ENCODE peak calls at places on chromosomes 11 and 22, in nine cellular contexts. I is lower lobe of right lung; W is thoracic aorta; M is GM23338; G is PC-3; V is IMR-90; R is uterus; C is GM23248; S is CD8-positive, alpha-beta memory T cell. Z is an unnamed sample.
A peak's percentile ranks its signal among the peaks of the same experiment; 100 is the strongest.

GRCh38 chr22:43292633-43293025 is 50.5 kb downstream of the SCUBE1 start:
- DNase-seq in C (no peak), W (no peak), I (no peak), M (no peak), G (no peak), S (no peak), V (no peak), R (no peak), Z (no peak)

GRCh38 chr11:107203656-107204055 is 185.4 kb upstream of the GUCY1A2 start:
- DNase-seq in W (no peak), M (no peak), G (no peak), C (no peak), V (no peak), R (no peak), S (no peak), I (no peak), Z (peak; percentile 6)

GRCh38 chr11:39174228-39174627 is 2285.2 kb downstream of the LRRC4C start:
- DNase-seq in M (no peak), I (no peak), R (no peak), G (no peak), S (no peak), W (no peak), V (no peak), C (no peak), Z (no peak)

GRCh38 chr11:118612378-118612777 is 5.0 kb downstream of the PHLDB1 start:
- DNase-seq in M (peak; percentile 62), R (peak; percentile 47), I (no peak), C (peak; percentile 59), W (no peak), G (no peak), S (no peak), V (peak; percentile 23), Z (no peak)

GRCh38 chr11:94895451-94895850 is 77.9 kb downstream of the CWC15 start:
- DNase-seq in W (no peak), C (peak; percentile 68), G (no peak), V (peak; percentile 80), R (no peak), M (no peak), I (no peak), S (no peak), Z (no peak)

GRCh38 chr11:87780068-87780413 is 395.2 kb downstream of the RAB38 start:
- DNase-seq in M (no peak), S (no peak), G (no peak), R (no peak), I (no peak), V (no peak), C (no peak), W (no peak), Z (no peak)

GRCh38 chr22:47197735-47198500 is 435.5 kb downstream of the TBC1D22A start:
- DNase-seq in V (no peak), M (no peak), G (no peak), R (no peak), S (no peak), C (no peak), W (no peak), I (no peak), Z (no peak)

GRCh38 chr11:66080055-66080817 is 10.2 kb downstream of the PACS1 start:
- DNase-seq in C (peak; percentile 95), R (peak; percentile 57), W (no peak), G (peak; percentile 87), I (no peak), S (peak; percentile 43), V (peak; percentile 82), M (no peak), Z (peak; percentile 66)

GRCh38 chr22:17772963-17773605 is 1.2 kb downstream of the BID start:
- DNase-seq in W (no peak), S (no peak), R (no peak), C (peak; percentile 52), I (no peak), V (peak; percentile 56), M (peak; percentile 42), G (peak; percentile 43), Z (peak; percentile 35)

GRCh38 chr22:17774928-17775675 is 833 bp upstream of the BID start:
- DNase-seq in R (no peak), W (no peak), V (no peak), M (no peak), G (no peak), S (no peak), C (no peak), I (no peak), Z (no peak)

GRCh38 chr22:17773606-17774205 is 563 bp downstream of the BID start:
- DNase-seq in I (peak; percentile 65), M (peak; percentile 83), S (peak; percentile 70), V (peak; percentile 28), W (no peak), G (peak; percentile 47), R (no peak), C (peak; percentile 66), Z (peak; percentile 54)

GRCh38 chr22:17775781-17776470 is 1.7 kb upstream of the BID start:
- DNase-seq in G (no peak), I (no peak), S (peak; percentile 48), V (no peak), R (no peak), C (no peak), M (no peak), W (no peak), Z (no peak)

DNA sequence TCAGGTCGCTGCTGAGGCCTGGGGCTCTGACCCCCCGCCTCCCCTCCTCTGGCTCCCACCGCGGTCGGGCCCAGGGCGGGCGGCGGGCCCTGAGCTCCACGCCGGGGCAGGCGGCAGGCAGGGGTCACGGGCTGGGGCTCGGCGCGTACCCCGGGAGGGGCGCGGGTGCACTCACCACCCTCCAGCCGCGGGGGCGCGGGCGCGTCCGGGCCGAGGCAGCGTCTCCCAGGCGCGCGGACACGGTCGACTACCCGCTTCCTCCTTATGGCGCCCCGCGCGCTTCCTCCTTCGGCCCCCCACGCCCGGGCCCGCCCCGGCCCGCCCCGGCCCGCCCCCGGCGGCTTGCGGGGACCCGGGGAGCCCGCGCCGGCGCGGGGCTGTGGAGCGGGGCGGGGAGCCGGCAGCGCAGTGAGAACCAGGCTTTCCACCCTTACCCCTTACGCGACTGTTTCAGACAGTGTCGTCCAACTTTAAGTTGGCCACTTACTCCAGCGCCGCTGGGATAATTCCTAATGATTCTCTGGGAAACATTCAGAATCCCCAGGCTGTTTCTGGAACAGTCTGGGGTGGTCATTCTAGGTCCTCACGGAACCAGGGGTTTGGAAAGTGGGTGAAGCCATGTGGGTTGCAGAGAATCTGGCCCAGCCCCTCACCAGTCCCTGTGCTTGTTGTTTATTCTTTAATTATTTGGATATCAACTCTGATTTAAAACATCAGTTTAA is at the start of gene BID:
- DNase-seq in S (peak; percentile 43), R (no peak), C (peak; percentile 71), G (peak; percentile 16), W (no peak), I (peak; percentile 84), V (peak; percentile 17), M (peak; percentile 40), Z (no peak)
- H3K27ac ChIP-seq in S (peak within 1 kb of the TSS; percentile 70), R (peak within 1 kb of the TSS; percentile 31), C (no peak within 1 kb of the TSS), G (no peak within 1 kb of the TSS), W (no peak within 1 kb of the TSS), I (peak within 1 kb of the TSS; percentile 75), V (peak within 1 kb of the TSS; percentile 29), M (no peak within 1 kb of the TSS), Z (no peak within 1 kb of the TSS)

DNA sequence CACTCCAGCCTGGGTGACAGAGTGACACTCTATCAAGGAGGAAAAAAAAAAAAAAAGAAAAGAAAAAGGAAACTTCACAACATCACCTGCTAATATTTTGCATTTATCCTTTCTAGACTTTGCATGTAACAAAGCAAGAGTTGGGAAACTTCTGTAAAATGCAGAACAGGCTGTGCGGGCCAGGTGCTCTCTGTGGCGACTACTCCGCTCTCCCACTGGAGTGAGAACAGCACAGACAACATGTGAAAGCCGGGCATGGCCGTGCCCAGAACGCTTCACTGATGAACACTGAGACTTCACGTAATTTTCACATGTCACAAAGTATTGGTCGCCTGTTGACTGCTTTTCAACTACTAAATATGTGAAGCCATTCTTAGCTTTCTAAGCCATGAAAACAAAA is 15.5 kb upstream of the TESMIN start:
- DNase-seq in G (no peak), I (no peak), V (no peak), C (no peak), S (no peak), M (no peak), R (no peak), W (no peak), Z (no peak)
- H3K27ac ChIP-seq in G (no peak overlapping the region), I (no peak overlapping the region), V (no peak overlapping the region), C (no peak overlapping the region), S (no peak overlapping the region), M (no peak overlapping the region), R (no peak overlapping the region), W (no peak overlapping the region), Z (no peak overlapping the region)

GRCh38 chr11:70126494-70126893 is 48.4 kb downstream of the ANO1 start:
- DNase-seq in I (no peak), C (no peak), R (no peak), M (no peak), G (no peak), W (no peak), V (no peak), S (no peak), Z (peak; percentile 52)

GRCh38 chr11:70129051-70129592 is 51.0 kb downstream of the ANO1 start:
- DNase-seq in S (no peak), C (no peak), W (no peak), G (no peak), M (no peak), R (no peak), V (no peak), I (no peak), Z (no peak)

GRCh38 chr11:70127653-70128434 is 49.7 kb downstream of the ANO1 start:
- DNase-seq in S (no peak), I (no peak), M (no peak), V (peak; percentile 24), R (no peak), W (no peak), C (no peak), G (no peak), Z (no peak)

GRCh38 chr11:70130636-70131035 is 52.5 kb downstream of the ANO1 start:
- DNase-seq in W (no peak), R (no peak), I (no peak), G (no peak), C (no peak), V (no peak), M (no peak), S (no peak), Z (no peak)

GRCh38 chr11:70128435-70128906 is 50.4 kb downstream of the ANO1 start:
- DNase-seq in R (no peak), I (no peak), G (peak; percentile 62), S (no peak), W (peak; percentile 39), M (peak; percentile 49), V (no peak), C (peak; percentile 66), Z (peak; percentile 60)
- H3K27ac ChIP-seq in R (peak overlapping the region; percentile 43), I (no peak overlapping the region), G (peak overlapping the region; percentile 28), S (no peak overlapping the region), W (peak overlapping the region; percentile 86), M (peak overlapping the region; percentile 69), V (peak overlapping the region; percentile 7), C (no peak overlapping the region), Z (no peak overlapping the region)

GRCh38 chr11:110713469-110713776 is 1.2 kb upstream of the ARHGAP20 start:
- DNase-seq in S (no peak), M (no peak), V (no peak), W (no peak), G (no peak), C (no peak), R (no peak), I (no peak), Z (no peak)

GRCh38 chr11:110711776-110712642 is at the start of gene ARHGAP20:
- DNase-seq in G (peak; percentile 12), W (peak; percentile 15), R (peak; percentile 67), V (peak; percentile 71), C (peak; percentile 87), I (peak; percentile 84), S (peak; percentile 46), M (peak; percentile 81), Z (peak; percentile 28)

GRCh38 chr11:110712643-110713468 is 619 bp upstream of the ARHGAP20 start:
- DNase-seq in M (peak; percentile 49), R (peak; percentile 17), S (peak; percentile 11), G (no peak), V (peak; percentile 52), W (no peak), I (no peak), C (peak; percentile 64), Z (peak; percentile 14)

GRCh38 chr11:110711448-110711775 is 825 bp downstream of the ARHGAP20 start:
- DNase-seq in M (no peak), G (no peak), S (no peak), W (no peak), V (no peak), I (no peak), C (no peak), R (no peak), Z (no peak)

DNA sequence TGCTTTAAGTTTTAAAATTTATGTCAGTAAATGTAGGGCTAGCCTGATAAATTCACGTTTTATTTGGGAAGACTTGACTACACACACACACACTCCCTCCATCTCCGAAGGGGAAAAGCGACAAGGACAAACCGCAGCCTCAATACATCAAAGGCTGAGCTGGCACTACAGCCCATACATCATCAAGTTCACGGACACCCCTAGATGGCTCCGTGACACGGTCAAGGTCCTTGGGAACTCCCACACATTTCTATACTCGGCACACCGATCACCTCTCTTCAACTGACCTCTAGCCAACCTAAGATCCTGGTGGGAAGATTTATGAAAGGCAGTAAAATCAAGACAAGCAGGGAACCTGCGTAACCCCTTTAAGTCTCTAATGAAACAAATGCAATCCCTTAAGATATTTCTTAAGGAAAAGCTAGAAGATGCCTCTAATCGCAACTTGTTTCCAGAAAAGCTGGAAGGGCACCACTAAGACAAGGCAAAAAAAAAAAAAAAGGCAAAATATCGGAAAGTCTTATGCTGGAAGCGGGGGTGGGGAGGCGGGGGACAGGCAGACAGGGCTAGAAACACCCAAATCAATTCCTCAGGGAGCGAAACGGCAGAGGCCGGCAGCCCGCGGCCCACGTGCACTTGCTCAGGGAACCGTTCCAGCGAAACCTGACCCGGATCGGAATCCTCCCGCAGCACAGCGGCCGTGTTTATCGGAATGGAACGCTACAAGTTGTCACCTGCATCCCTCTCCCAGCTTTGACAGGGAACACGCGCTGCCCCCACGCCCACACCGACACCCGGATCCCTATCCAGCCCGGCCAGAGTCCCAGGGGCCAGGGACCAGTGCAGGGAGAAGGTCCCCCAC is 1.5 kb downstream of the ARHGAP20 start:
- DNase-seq in V (peak; percentile 51), R (peak; percentile 49), S (no peak), W (no peak), C (peak; percentile 68), M (peak; percentile 62), I (peak; percentile 59), G (no peak), Z (no peak)
- H3K27ac ChIP-seq in V (peak overlapping the region; percentile 6), R (peak overlapping the region; percentile 69), S (no peak overlapping the region), W (no peak overlapping the region), C (no peak overlapping the region), M (no peak overlapping the region), I (peak overlapping the region; percentile 69), G (no peak overlapping the region), Z (no peak overlapping the region)